ENCODE peak calls at places on chromosomes 1 and 21, in six cellular contexts. One of them, this sample, is unnamed.
A peak's percentile ranks its signal among the peaks of the same experiment; 100 is the strongest.

GRCh38 chr1:49556676-49557234 is 467.0 kb downstream of the AGBL4 start:
- DNase-seq in heart left ventricle: peak; percentile 45
- DNase-seq in sigmoid colon: no peak
- DNase-seq in cardiac muscle cell: no peak
- DNase-seq in endothelial cell of umbilical vein: no peak
- DNase-seq in K562: no peak
- DNase-seq in this sample: no peak

GRCh38 chr1:100794719-100795645 is 75.4 kb downstream of the VCAM1 start:
- DNase-seq in heart left ventricle: no peak
- DNase-seq in sigmoid colon: no peak
- DNase-seq in cardiac muscle cell: peak; percentile 78
- DNase-seq in endothelial cell of umbilical vein: peak; percentile 34
- DNase-seq in K562: peak; percentile 31
- DNase-seq in this sample: no peak

GRCh38 chr1:26077524-26077923 is 10.1 kb upstream of the TRIM63 start:
- DNase-seq in heart left ventricle: no peak
- DNase-seq in sigmoid colon: no peak
- DNase-seq in cardiac muscle cell: no peak
- DNase-seq in endothelial cell of umbilical vein: no peak
- DNase-seq in K562: no peak
- DNase-seq in this sample: no peak

GRCh38 chr1:155003766-155004351 is 1.3 kb downstream of the ZBTB7B start:
- DNase-seq in heart left ventricle: peak; percentile 86
- DNase-seq in sigmoid colon: peak; percentile 92
- DNase-seq in cardiac muscle cell: peak; percentile 60
- DNase-seq in endothelial cell of umbilical vein: peak; percentile 33
- DNase-seq in K562: peak; percentile 90
- DNase-seq in this sample: peak; percentile 83

GRCh38 chr1:175195798-175196197 is 3.2 kb upstream of the KIAA0040 start:
- DNase-seq in heart left ventricle: no peak
- DNase-seq in sigmoid colon: no peak
- DNase-seq in cardiac muscle cell: no peak
- DNase-seq in endothelial cell of umbilical vein: no peak
- DNase-seq in K562: no peak
- DNase-seq in this sample: no peak

GRCh38 chr1:82894635-82895034 is 1093.9 kb downstream of the ADGRL2 start:
- DNase-seq in heart left ventricle: no peak
- DNase-seq in sigmoid colon: no peak
- DNase-seq in cardiac muscle cell: no peak
- DNase-seq in endothelial cell of umbilical vein: no peak
- DNase-seq in K562: no peak
- DNase-seq in this sample: no peak

GRCh38 chr1:203306970-203307541 is 1.7 kb downstream of the BTG2 start:
- DNase-seq in heart left ventricle: peak; percentile 71
- DNase-seq in sigmoid colon: peak; percentile 78
- DNase-seq in cardiac muscle cell: no peak
- DNase-seq in endothelial cell of umbilical vein: peak; percentile 42
- DNase-seq in K562: no peak
- DNase-seq in this sample: peak; percentile 79

GRCh38 chr1:192512426-192513125 is 63.0 kb upstream of the RGS1 start:
- DNase-seq in heart left ventricle: no peak
- DNase-seq in sigmoid colon: peak; percentile 67
- DNase-seq in cardiac muscle cell: no peak
- DNase-seq in endothelial cell of umbilical vein: peak; percentile 45
- DNase-seq in K562: no peak
- DNase-seq in this sample: no peak

GRCh38 chr1:193614817-193615216 is 428.4 kb upstream of the B3GALT2 start:
- DNase-seq in heart left ventricle: no peak
- DNase-seq in sigmoid colon: no peak
- DNase-seq in cardiac muscle cell: peak; percentile 10
- DNase-seq in endothelial cell of umbilical vein: peak; percentile 81
- DNase-seq in K562: no peak
- DNase-seq in this sample: no peak

GRCh38 chr1:85615536-85615935 is 35.0 kb downstream of the CCN1 start:
- DNase-seq in heart left ventricle: no peak
- DNase-seq in sigmoid colon: no peak
- DNase-seq in cardiac muscle cell: peak; percentile 58
- DNase-seq in endothelial cell of umbilical vein: no peak
- DNase-seq in K562: no peak
- DNase-seq in this sample: no peak

GRCh38 chr21:38386967-38387366 is 111.3 kb downstream of the ERG start:
- DNase-seq in heart left ventricle: no peak
- DNase-seq in sigmoid colon: no peak
- DNase-seq in cardiac muscle cell: no peak
- DNase-seq in endothelial cell of umbilical vein: no peak
- DNase-seq in K562: no peak
- DNase-seq in this sample: no peak

GRCh38 chr1:37999434-38000232 is 5.7 kb downstream of the FHL3 start:
- DNase-seq in heart left ventricle: peak; percentile 80
- DNase-seq in sigmoid colon: peak; percentile 80
- DNase-seq in cardiac muscle cell: peak; percentile 84
- DNase-seq in endothelial cell of umbilical vein: peak; percentile 86
- DNase-seq in K562: peak; percentile 96
- DNase-seq in this sample: peak; percentile 68

GRCh38 chr1:82565146-82565545 is 764.4 kb downstream of the ADGRL2 start:
- DNase-seq in heart left ventricle: no peak
- DNase-seq in sigmoid colon: no peak
- DNase-seq in cardiac muscle cell: peak; percentile 68
- DNase-seq in endothelial cell of umbilical vein: no peak
- DNase-seq in K562: no peak
- DNase-seq in this sample: no peak

GRCh38 chr1:11857164-11857853 is 1.4 kb downstream of the NPPB start:
- DNase-seq in heart left ventricle: no peak
- DNase-seq in sigmoid colon: no peak
- DNase-seq in cardiac muscle cell: no peak
- DNase-seq in endothelial cell of umbilical vein: no peak
- DNase-seq in K562: no peak
- DNase-seq in this sample: no peak

DNA sequence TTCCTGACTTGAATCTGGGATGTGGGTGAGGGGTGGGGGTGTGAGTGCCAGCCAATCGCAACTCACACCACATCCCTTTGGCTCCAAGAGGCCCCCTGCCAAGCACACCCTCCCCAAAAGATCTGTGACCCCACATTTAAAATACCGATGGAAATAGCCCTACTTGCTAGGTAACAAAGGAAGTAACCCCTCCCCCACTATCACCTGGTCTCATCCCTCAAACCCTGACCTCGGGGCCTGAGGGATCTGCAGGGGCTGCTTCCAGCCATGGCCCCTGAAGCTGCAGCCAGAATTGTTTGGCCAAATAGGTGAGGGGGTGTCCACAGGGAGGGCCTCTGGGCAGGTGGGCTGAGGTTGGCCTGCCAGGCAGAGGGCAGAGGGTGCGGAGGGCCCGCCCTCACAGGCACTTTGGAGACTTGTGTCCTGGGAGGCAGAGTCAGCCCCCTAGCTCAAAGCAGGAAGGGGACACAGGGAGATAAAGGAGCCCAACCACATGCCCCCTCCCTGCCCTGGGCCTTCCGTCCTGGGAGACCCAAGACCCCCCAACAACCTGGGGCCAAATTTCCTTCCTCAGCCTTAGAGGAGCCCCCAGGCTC is 37.2 kb downstream of the SDC3 start:
- DNase-seq in heart left ventricle: peak; percentile 23
- DNase-seq in sigmoid colon: no peak
- DNase-seq in cardiac muscle cell: no peak
- DNase-seq in endothelial cell of umbilical vein: no peak
- DNase-seq in K562: no peak
- DNase-seq in this sample: peak; percentile 7
- H3K27ac ChIP-seq in heart left ventricle: no peak overlapping the region
- H3K27ac ChIP-seq in sigmoid colon: no peak overlapping the region
- H3K27ac ChIP-seq in cardiac muscle cell: no peak overlapping the region
- H3K27ac ChIP-seq in endothelial cell of umbilical vein: no peak overlapping the region
- H3K27ac ChIP-seq in K562: peak overlapping the region; percentile 81
- H3K27ac ChIP-seq in this sample: no peak overlapping the region

GRCh38 chr1:95278173-95278988 is 44.4 kb downstream of the RWDD3 start:
- DNase-seq in heart left ventricle: no peak
- DNase-seq in sigmoid colon: no peak
- DNase-seq in cardiac muscle cell: no peak
- DNase-seq in endothelial cell of umbilical vein: no peak
- DNase-seq in K562: peak; percentile 8
- DNase-seq in this sample: no peak
- H3K4me3 ChIP-seq in heart left ventricle: no peak overlapping the region
- H3K4me3 ChIP-seq in sigmoid colon: no peak overlapping the region
- H3K4me3 ChIP-seq in cardiac muscle cell: no peak overlapping the region
- H3K4me3 ChIP-seq in endothelial cell of umbilical vein: no peak overlapping the region
- H3K4me3 ChIP-seq in K562: no peak overlapping the region
- H3K4me3 ChIP-seq in this sample: no peak overlapping the region

GRCh38 chr1:47993881-47994625 is 3.1 kb downstream of the TRABD2B start:
- DNase-seq in heart left ventricle: no peak
- DNase-seq in sigmoid colon: no peak
- DNase-seq in cardiac muscle cell: no peak
- DNase-seq in endothelial cell of umbilical vein: no peak
- DNase-seq in K562: no peak
- DNase-seq in this sample: peak; percentile 68
- H3K27me3 ChIP-seq in heart left ventricle: peaks cover 17% of the 10 kb centered on the region
- H3K27me3 ChIP-seq in sigmoid colon: peaks cover 22% of the 10 kb centered on the region
- H3K27me3 ChIP-seq in cardiac muscle cell: peaks cover 51% of the 10 kb centered on the region
- H3K27me3 ChIP-seq in endothelial cell of umbilical vein: peaks cover 33% of the 10 kb centered on the region
- H3K27me3 ChIP-seq in K562: peaks cover 50% of the 10 kb centered on the region
- H3K27me3 ChIP-seq in this sample: no peaks in the 10 kb centered on the region

DNA sequence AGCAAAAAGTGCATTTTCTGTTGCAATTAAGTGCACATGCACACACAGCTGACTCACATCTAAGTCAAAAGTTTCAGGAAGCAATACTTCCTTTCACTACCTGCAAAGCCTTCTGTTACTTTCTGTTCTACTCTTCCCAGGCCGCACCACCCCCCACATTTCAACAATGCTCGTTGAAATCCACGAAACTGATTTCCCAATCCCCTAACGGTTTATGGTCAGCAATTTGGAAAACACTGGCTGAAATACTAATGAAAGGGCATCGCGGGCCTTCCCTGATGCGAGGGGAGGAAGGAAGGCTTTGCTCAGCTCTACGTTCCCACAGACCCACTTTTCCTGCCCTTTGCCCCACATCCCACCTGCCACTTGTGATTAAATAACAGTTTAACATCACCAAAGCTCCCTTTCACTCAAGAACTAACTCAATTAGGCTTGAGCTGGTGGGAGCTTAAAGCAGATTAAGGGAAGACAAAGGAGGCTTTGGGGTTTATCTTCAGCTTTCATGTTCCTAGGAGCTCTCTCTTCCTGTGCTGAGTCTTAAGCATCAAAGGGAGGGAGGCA is 243.2 kb upstream of the RAB4A start:
- DNase-seq in heart left ventricle: no peak
- DNase-seq in sigmoid colon: peak; percentile 83
- DNase-seq in cardiac muscle cell: peak; percentile 95
- DNase-seq in endothelial cell of umbilical vein: peak; percentile 75
- DNase-seq in K562: no peak
- DNase-seq in this sample: no peak
- H3K27ac ChIP-seq in heart left ventricle: no peak overlapping the region
- H3K27ac ChIP-seq in sigmoid colon: no peak overlapping the region
- H3K27ac ChIP-seq in cardiac muscle cell: no peak overlapping the region
- H3K27ac ChIP-seq in endothelial cell of umbilical vein: peak overlapping the region; percentile 49
- H3K27ac ChIP-seq in K562: no peak overlapping the region
- H3K27ac ChIP-seq in this sample: no peak overlapping the region

GRCh38 chr1:202234331-202235002 is 40.9 kb downstream of the LGR6 start:
- DNase-seq in heart left ventricle: no peak
- DNase-seq in sigmoid colon: no peak
- DNase-seq in cardiac muscle cell: no peak
- DNase-seq in endothelial cell of umbilical vein: no peak
- DNase-seq in K562: no peak
- DNase-seq in this sample: no peak

GRCh38 chr1:202235003-202235660 is 41.5 kb downstream of the LGR6 start:
- DNase-seq in heart left ventricle: no peak
- DNase-seq in sigmoid colon: no peak
- DNase-seq in cardiac muscle cell: no peak
- DNase-seq in endothelial cell of umbilical vein: no peak
- DNase-seq in K562: no peak
- DNase-seq in this sample: no peak

GRCh38 chr1:202237052-202237451 is 43.5 kb downstream of the LGR6 start:
- DNase-seq in heart left ventricle: no peak
- DNase-seq in sigmoid colon: peak; percentile 43
- DNase-seq in cardiac muscle cell: peak; percentile 36
- DNase-seq in endothelial cell of umbilical vein: peak; percentile 6
- DNase-seq in K562: peak; percentile 73
- DNase-seq in this sample: no peak

GRCh38 chr1:202233824-202234223 is 40.2 kb downstream of the LGR6 start:
- DNase-seq in heart left ventricle: no peak
- DNase-seq in sigmoid colon: no peak
- DNase-seq in cardiac muscle cell: no peak
- DNase-seq in endothelial cell of umbilical vein: no peak
- DNase-seq in K562: no peak
- DNase-seq in this sample: no peak

DNA sequence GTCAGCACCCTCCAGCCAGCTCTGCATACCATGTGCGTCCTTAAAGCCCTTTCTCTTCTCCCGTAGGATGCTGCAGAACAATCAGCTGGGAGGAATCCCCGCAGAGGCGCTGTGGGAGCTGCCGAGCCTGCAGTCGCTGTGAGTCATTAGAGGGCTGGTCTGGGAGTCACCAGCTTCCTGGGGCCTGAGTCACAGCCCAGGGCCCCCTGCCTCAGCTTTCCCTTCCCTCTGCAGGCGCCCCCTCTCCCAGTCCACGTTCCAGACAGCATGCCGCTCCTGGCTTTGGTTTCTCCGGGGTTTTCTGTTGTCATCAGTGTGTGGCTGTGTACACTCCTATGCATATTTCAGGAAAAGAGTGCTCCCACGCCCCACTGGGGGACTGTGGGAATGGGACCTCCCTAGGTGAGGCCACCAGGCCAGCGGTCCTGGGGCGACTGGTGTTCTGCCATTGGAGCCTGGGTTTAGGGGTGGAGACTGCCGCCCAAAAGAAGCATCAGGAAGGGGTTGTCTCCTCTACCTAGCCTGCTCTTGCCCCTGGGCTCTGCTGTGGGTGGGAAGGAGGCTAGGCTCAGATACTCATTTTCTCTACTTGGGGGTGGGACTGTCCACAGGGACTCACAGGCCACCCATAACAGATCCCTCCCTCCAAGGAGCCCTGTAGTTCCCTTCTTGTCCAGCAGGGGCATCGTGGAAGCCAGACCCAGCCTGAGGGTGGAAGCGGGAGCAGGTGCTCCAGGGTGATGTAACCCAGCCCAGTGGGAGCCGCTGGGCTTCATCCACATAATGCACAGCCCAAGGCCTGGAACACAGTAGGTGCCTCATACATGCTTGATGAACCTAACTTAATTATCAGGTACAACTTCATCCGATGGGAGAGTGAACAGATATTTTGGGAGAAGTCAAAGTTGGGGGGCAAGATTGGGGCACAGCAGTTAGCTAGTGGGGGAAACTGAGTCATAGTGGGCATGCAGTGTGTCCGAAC is 42.5 kb downstream of the LGR6 start:
- DNase-seq in heart left ventricle: peak; percentile 74
- DNase-seq in sigmoid colon: no peak
- DNase-seq in cardiac muscle cell: peak; percentile 91
- DNase-seq in endothelial cell of umbilical vein: peak; percentile 56
- DNase-seq in K562: peak; percentile 89
- DNase-seq in this sample: no peak
- H3K4me3 ChIP-seq in heart left ventricle: no peak overlapping the region
- H3K4me3 ChIP-seq in sigmoid colon: no peak overlapping the region
- H3K4me3 ChIP-seq in cardiac muscle cell: no peak overlapping the region
- H3K4me3 ChIP-seq in endothelial cell of umbilical vein: no peak overlapping the region
- H3K4me3 ChIP-seq in K562: no peak overlapping the region
- H3K4me3 ChIP-seq in this sample: no peak overlapping the region

DNA sequence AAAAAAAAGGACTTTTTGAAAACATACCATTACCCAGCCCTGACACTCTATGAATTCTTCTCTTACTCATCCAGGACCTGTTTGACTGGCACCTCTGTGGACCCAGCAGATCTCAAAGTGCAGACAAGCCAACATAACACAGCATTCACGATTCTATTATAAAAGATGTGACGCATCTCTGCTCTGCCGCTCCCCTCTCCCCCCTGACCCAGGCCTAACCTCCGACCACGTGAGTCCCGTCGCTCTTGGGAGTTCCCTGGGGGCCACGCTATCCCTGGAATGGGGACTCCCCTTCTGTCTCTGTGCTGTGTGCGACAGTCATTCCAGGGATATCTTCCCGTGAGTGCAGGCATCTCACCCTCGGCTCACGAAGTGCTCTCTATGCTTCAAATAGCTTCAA is 21.1 kb downstream of the LRRC38 start:
- DNase-seq in heart left ventricle: peak; percentile 36
- DNase-seq in sigmoid colon: no peak
- DNase-seq in cardiac muscle cell: no peak
- DNase-seq in endothelial cell of umbilical vein: no peak
- DNase-seq in K562: no peak
- DNase-seq in this sample: no peak
- H3K27me3 ChIP-seq in heart left ventricle: no peaks in the 10 kb centered on the region
- H3K27me3 ChIP-seq in sigmoid colon: peaks cover 5% of the 10 kb centered on the region
- H3K27me3 ChIP-seq in cardiac muscle cell: no peaks in the 10 kb centered on the region
- H3K27me3 ChIP-seq in endothelial cell of umbilical vein: no peaks in the 10 kb centered on the region
- H3K27me3 ChIP-seq in K562: peaks cover 84% of the 10 kb centered on the region
- H3K27me3 ChIP-seq in this sample: no peaks in the 10 kb centered on the region

This sample was measured in right cardiac atrium.